ENCODE peak calls at places on chromosomes 6 and 20, in six cellular contexts. One of them, this sample, is unnamed.
A peak's percentile ranks its signal among the peaks of the same experiment; 100 is the strongest.

GRCh38 chr6:31762356-31762755 is at the start of gene SAPCD1:
- DNase-seq in neural crest cell: no peak
- DNase-seq in psoas muscle: no peak
- DNase-seq in thoracic aorta: no peak
- DNase-seq in fibroblast of the aortic adventitia: no peak
- DNase-seq in ascending aorta: no peak
- DNase-seq in this sample: no peak

GRCh38 chr6:159727717-159728440 is 573 bp downstream of the WTAP start:
- DNase-seq in neural crest cell: no peak
- DNase-seq in psoas muscle: no peak
- DNase-seq in thoracic aorta: no peak
- DNase-seq in fibroblast of the aortic adventitia: peak; percentile 35
- DNase-seq in ascending aorta: no peak
- DNase-seq in this sample: no peak

GRCh38 chr20:37229300-37229699 is 32.3 kb downstream of the GHRH start:
- DNase-seq in neural crest cell: no peak
- DNase-seq in psoas muscle: no peak
- DNase-seq in thoracic aorta: no peak
- DNase-seq in fibroblast of the aortic adventitia: no peak
- DNase-seq in ascending aorta: no peak
- DNase-seq in this sample: peak; percentile 58

GRCh38 chr6:88983532-88983931 is 20.1 kb upstream of the RNGTT start:
- DNase-seq in neural crest cell: peak; percentile 14
- DNase-seq in psoas muscle: peak; percentile 19
- DNase-seq in thoracic aorta: no peak
- DNase-seq in fibroblast of the aortic adventitia: peak; percentile 68
- DNase-seq in ascending aorta: no peak
- DNase-seq in this sample: peak; percentile 84

GRCh38 chr6:34696189-34696738 is 303 bp downstream of the ILRUN start:
- DNase-seq in neural crest cell: no peak
- DNase-seq in psoas muscle: peak; percentile 67
- DNase-seq in thoracic aorta: no peak
- DNase-seq in fibroblast of the aortic adventitia: peak; percentile 35
- DNase-seq in ascending aorta: peak; percentile 83
- DNase-seq in this sample: no peak

GRCh38 chr6:135054575-135055498 is at the start of gene HBS1L:
- DNase-seq in neural crest cell: peak; percentile 91
- DNase-seq in psoas muscle: peak; percentile 97
- DNase-seq in thoracic aorta: peak; percentile 82
- DNase-seq in fibroblast of the aortic adventitia: peak; percentile 98
- DNase-seq in ascending aorta: peak; percentile 98
- DNase-seq in this sample: peak; percentile 99

GRCh38 chr6:47353822-47354221 is 44.1 kb upstream of the TNFRSF21 start:
- DNase-seq in neural crest cell: no peak
- DNase-seq in psoas muscle: no peak
- DNase-seq in thoracic aorta: no peak
- DNase-seq in fibroblast of the aortic adventitia: no peak
- DNase-seq in ascending aorta: no peak
- DNase-seq in this sample: no peak

GRCh38 chr6:137920331-137920730 is 53.3 kb downstream of the TNFAIP3 start:
- DNase-seq in neural crest cell: no peak
- DNase-seq in psoas muscle: no peak
- DNase-seq in thoracic aorta: no peak
- DNase-seq in fibroblast of the aortic adventitia: no peak
- DNase-seq in ascending aorta: no peak
- DNase-seq in this sample: no peak

GRCh38 chr6:34664270-34664971 is 32.1 kb downstream of the ILRUN start:
- DNase-seq in neural crest cell: no peak
- DNase-seq in psoas muscle: no peak
- DNase-seq in thoracic aorta: no peak
- DNase-seq in fibroblast of the aortic adventitia: peak; percentile 68
- DNase-seq in ascending aorta: no peak
- DNase-seq in this sample: no peak

GRCh38 chr20:15265910-15266309 is 928.5 kb upstream of the FLRT3 start:
- DNase-seq in neural crest cell: no peak
- DNase-seq in psoas muscle: no peak
- DNase-seq in thoracic aorta: no peak
- DNase-seq in fibroblast of the aortic adventitia: no peak
- DNase-seq in ascending aorta: no peak
- DNase-seq in this sample: no peak
- TF ChIP-seq CTCF in neural crest cell: no peak
- TF ChIP-seq CTCF in psoas muscle: no peak
- TF ChIP-seq CTCF in thoracic aorta: no peak
- TF ChIP-seq CTCF in fibroblast of the aortic adventitia: no peak
- TF ChIP-seq CTCF in ascending aorta: no peak
- TF ChIP-seq CTCF in this sample: no peak

DNA sequence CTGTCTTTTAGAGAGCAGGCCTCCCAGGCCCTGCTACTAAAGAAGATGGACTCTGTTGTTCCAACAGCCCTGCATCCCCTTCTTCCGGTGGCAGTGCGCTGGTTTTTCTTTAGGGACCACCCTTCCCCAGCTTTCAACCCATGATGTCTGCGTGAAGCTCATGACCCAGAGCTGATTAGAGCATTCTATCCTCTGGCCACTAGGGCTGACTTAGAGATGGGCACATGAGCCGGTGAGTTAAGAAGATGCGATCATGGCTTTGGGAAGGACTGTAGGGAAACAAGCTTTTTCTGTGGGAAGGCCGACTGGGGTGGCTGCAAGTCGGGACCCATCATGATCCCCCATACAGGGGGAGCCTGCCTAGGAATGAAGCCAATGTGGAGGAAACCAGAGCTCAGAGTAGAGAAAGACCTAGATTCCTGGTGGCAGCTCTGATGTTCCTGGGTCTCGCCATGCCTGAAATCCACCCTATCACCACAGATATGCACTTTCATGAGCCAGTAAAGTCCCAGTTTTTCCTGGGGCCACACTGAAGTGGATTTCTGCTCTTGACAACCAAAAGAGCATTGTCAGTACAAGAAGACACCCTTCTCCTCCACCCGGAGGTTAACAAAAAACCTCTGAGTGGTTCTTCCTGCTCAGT is 29.1 kb upstream of the STX16 start:
- DNase-seq in neural crest cell: no peak
- DNase-seq in psoas muscle: no peak
- DNase-seq in thoracic aorta: no peak
- DNase-seq in fibroblast of the aortic adventitia: no peak
- DNase-seq in ascending aorta: no peak
- DNase-seq in this sample: no peak
- TF ChIP-seq CTCF in neural crest cell: peak; percentile 34
- TF ChIP-seq CTCF in psoas muscle: peak; percentile 6
- TF ChIP-seq CTCF in thoracic aorta: no peak
- TF ChIP-seq CTCF in fibroblast of the aortic adventitia: peak; percentile 30
- TF ChIP-seq CTCF in ascending aorta: no peak
- TF ChIP-seq CTCF in this sample: peak; percentile 47

DNA sequence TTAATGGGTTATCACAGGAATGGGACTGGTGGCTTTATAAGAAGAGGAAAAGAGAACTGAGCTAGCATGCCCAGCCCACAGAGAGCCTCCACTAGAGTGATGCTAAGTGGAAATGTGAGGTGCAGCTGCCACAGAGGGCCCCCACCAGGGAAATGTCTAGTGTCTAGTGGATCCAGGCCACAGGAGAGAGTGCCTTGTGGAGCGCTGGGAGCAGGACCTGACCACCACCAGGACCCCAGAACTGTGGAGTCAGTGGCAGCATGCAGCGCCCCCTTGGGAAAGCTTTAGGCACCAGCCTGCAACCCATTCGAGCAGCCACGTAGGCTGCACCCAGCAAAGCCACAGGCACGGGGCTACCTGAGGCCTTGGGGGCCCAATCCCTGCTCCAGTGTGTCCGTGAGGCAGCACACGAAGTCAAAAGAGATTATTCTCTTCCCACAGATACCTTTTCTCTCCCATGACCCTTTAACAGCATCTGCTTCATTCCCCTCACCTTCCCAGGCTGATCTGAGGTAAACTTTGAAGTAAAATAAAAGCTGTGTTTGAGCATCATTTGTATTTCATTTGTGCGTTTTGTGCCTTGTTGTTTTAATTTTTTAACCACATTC is 4.4 kb downstream of the HLA-E start:
- DNase-seq in neural crest cell: no peak
- DNase-seq in psoas muscle: no peak
- DNase-seq in thoracic aorta: no peak
- DNase-seq in fibroblast of the aortic adventitia: no peak
- DNase-seq in ascending aorta: no peak
- DNase-seq in this sample: peak; percentile 84
- TF ChIP-seq CTCF in neural crest cell: peak; percentile 35
- TF ChIP-seq CTCF in psoas muscle: no peak
- TF ChIP-seq CTCF in thoracic aorta: no peak
- TF ChIP-seq CTCF in fibroblast of the aortic adventitia: peak; percentile 13
- TF ChIP-seq CTCF in ascending aorta: no peak
- TF ChIP-seq CTCF in this sample: peak; percentile 77

GRCh38 chr6:77650098-77650663 is 2.7 kb upstream of the MEI4 start:
- DNase-seq in neural crest cell: peak; percentile 53
- DNase-seq in psoas muscle: peak; percentile 27
- DNase-seq in thoracic aorta: no peak
- DNase-seq in fibroblast of the aortic adventitia: no peak
- DNase-seq in ascending aorta: no peak
- DNase-seq in this sample: peak; percentile 96
- TF ChIP-seq CTCF in neural crest cell: peak; percentile 53
- TF ChIP-seq CTCF in psoas muscle: no peak
- TF ChIP-seq CTCF in thoracic aorta: no peak
- TF ChIP-seq CTCF in fibroblast of the aortic adventitia: no peak
- TF ChIP-seq CTCF in ascending aorta: peak; percentile 21
- TF ChIP-seq CTCF in this sample: peak; percentile 74